ENCODE peak calls at places on chromosomes 13 and 19, in eight cellular contexts. T is heart right ventricle, Z is mucosa of descending colon, D is AG04450, B is uterus, S is AG04449, E is lung, I is breast epithelium. V is an unnamed sample.

GRCh38 chr19:14004619-14005380 is 1.3 kb downstream of the RFX1 start:
- DNase-seq in B (no peak), S (no peak), Z (peak; percentile 67), I (no peak), D (no peak), T (peak; percentile 60), E (peak; percentile 61), V (no peak)

GRCh38 chr13:110263906-110264305 is 43.1 kb downstream of the COL4A1 start:
- DNase-seq in T (no peak), B (peak; percentile 71), D (no peak), Z (peak; percentile 59), I (no peak), E (no peak), S (no peak), V (no peak)

GRCh38 chr19:48540110-48540509 is 11.9 kb upstream of the SULT2B1 start:
- DNase-seq in D (no peak), B (no peak), E (no peak), Z (no peak), S (no peak), T (no peak), I (no peak), V (no peak)

GRCh38 chr13:112733661-112734379 is 44.0 kb downstream of the ATP11A start:
- DNase-seq in D (no peak), S (no peak), I (no peak), Z (no peak), E (no peak), B (no peak), T (no peak), V (no peak)

GRCh38 chr19:28037186-28037585 is 1175.8 kb downstream of the UQCRFS1 start:
- DNase-seq in S (no peak), T (no peak), B (no peak), I (no peak), D (no peak), E (no peak), Z (no peak), V (no peak)

GRCh38 chr13:88188986-88189385 is 517.8 kb downstream of the SLITRK5 start:
- DNase-seq in B (no peak), S (no peak), T (no peak), D (no peak), Z (no peak), I (no peak), E (no peak), V (no peak)

GRCh38 chr13:76719955-76720354 is 166.2 kb downstream of the KCTD12 start:
- DNase-seq in Z (no peak), D (no peak), T (no peak), E (no peak), S (no peak), I (no peak), B (no peak), V (no peak)

GRCh38 chr19:16118489-16119033 is 6.9 kb downstream of the RAB8A start:
- DNase-seq in B (no peak), T (no peak), Z (no peak), E (no peak), S (no peak), I (no peak), D (no peak), V (no peak)

GRCh38 chr19:34350161-34350561 is 14.8 kb upstream of the GPI start:
- DNase-seq in B (no peak), S (no peak), T (no peak), Z (no peak), E (no peak), I (no peak), D (no peak), V (no peak)

GRCh38 chr19:39407394-39407643 is 672 bp downstream of the ZFP36 start:
- DNase-seq in T (no peak), E (peak; percentile 56), I (no peak), D (no peak), Z (no peak), S (no peak), B (no peak), V (no peak)

GRCh38 chr13:49457221-49457620 is 13.1 kb downstream of the SETDB2 start:
- DNase-seq in E (no peak), I (no peak), S (no peak), Z (no peak), D (no peak), T (no peak), B (no peak), V (no peak)

GRCh38 chr19:57099199-57099661 is 20.6 kb upstream of the USP29 start:
- DNase-seq in I (peak; percentile 61), E (peak; percentile 54), Z (peak; percentile 57), S (no peak), B (peak; percentile 61), D (no peak), T (peak; percentile 75), V (no peak)

GRCh38 chr19:57106646-57107235 is 13.0 kb upstream of the USP29 start:
- DNase-seq in B (no peak), S (no peak), E (no peak), D (no peak), T (no peak), I (no peak), Z (no peak), V (no peak)

GRCh38 chr19:57105976-57106610 is 13.7 kb upstream of the USP29 start:
- DNase-seq in Z (no peak), D (no peak), B (no peak), E (no peak), S (no peak), T (no peak), I (no peak), V (no peak)

GRCh38 chr19:57103573-57104277 is 16.1 kb upstream of the USP29 start:
- DNase-seq in T (peak; percentile 39), S (no peak), Z (peak; percentile 49), I (no peak), E (peak; percentile 56), D (no peak), B (peak; percentile 59), V (no peak)
- H3K4me3 ChIP-seq in T (no peak overlapping the region), S (no peak overlapping the region), Z (no peak overlapping the region), I (peak overlapping the region; percentile 15), E (no peak overlapping the region), D (no peak overlapping the region), B (no peak overlapping the region), V (peak overlapping the region; percentile 18)

DNA sequence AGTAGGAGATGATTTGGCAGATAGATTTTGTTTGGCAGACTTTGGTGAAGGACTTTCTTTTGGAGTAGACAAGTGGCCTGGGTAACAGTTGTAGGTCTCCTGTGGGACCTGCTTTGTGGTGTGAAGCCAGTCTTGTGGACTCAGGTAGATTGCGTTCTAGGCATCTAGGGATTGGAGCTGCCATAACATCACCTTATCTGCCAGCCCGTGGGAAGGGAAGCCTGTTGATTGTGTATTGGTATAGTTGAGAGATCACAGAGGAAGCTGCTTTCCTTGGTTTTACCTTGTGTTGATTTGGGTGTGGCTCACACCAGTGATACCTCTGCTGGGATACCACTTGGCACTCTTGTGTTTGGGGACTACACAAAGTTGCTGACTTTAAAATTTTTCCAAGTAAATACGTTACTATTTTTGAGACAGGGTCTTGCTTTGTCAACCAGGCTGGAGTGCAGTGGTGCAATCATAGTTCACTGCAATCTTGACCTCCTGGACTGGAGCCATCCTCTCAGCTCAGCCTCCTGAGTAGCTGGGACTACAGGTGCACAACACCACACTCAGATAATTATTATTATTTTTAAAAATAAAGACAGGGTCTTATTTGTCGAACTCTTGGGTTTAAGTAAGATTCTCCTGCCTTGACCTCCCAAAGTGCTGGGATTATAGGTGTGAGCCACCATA is 7.8 kb downstream of the HNRNPM start:
- DNase-seq in D (no peak), I (no peak), T (no peak), Z (no peak), S (no peak), B (no peak), E (no peak), V (no peak)
- H3K4me3 ChIP-seq in D (no peak overlapping the region), I (no peak overlapping the region), T (no peak overlapping the region), Z (no peak overlapping the region), S (no peak overlapping the region), B (no peak overlapping the region), E (no peak overlapping the region), V (no peak overlapping the region)

DNA sequence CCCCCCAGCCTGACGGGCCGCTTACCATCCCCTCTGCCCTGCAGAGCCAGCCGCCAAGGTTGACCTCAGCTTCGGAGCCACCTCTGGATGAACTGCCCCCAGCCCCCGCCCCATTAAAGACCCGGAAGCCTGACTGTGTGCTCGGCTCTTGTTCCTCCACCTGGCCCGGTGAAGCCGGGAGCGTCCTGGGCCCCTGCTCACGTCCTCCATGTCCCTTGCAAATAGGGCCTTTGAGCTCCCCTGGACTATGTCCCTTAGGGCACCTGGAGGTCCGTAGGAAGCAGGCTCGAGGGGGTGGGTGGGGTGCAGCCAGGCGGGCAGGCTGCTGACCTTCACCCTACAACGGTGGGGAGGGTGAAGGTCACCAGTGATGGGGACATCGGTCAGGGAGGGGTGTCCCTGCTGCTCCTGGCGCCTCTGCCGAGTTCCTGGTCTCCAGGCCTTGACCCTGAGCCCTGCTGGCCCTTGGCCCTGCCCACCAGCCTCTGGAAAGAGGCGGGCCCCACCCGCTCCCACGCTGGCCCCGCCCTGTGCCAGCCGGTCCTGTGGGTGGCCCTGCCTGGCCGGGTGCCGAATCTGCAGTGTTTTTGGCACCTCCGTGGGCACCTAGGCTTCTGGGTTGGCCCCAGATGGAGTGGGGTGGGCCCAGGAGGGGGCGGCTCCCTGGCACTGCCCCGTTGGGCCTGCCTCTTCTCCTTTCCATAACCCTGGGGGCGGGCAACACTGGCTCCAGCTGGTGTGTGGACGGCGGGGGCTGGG is 3.3 kb downstream of the ATP5F1D start:
- DNase-seq in D (no peak), B (peak; percentile 57), E (peak; percentile 77), S (no peak), T (peak; percentile 87), Z (peak; percentile 88), I (no peak), V (no peak)
- H3K4me3 ChIP-seq in D (peak overlapping the region; percentile 22), B (no peak overlapping the region), E (no peak overlapping the region), S (no peak overlapping the region), T (no peak overlapping the region), Z (no peak overlapping the region), I (peak overlapping the region; percentile 26), V (no peak overlapping the region)

GRCh38 chr19:38228005-38228377 is 4.0 kb upstream of the DPF1 start:
- DNase-seq in D (no peak), T (no peak), S (no peak), B (no peak), E (no peak), Z (no peak), I (no peak), V (no peak)
- H3K4me3 ChIP-seq in D (no peak overlapping the region), T (no peak overlapping the region), S (peak overlapping the region; percentile 8), B (no peak overlapping the region), E (no peak overlapping the region), Z (no peak overlapping the region), I (no peak overlapping the region), V (no peak overlapping the region)

GRCh38 chr13:31881495-31881882 is 142.2 kb downstream of the RXFP2 start:
- DNase-seq in B (no peak), S (no peak), I (no peak), E (no peak), Z (no peak), T (no peak), D (no peak), V (no peak)

GRCh38 chr13:31882794-31883193 is 143.5 kb downstream of the RXFP2 start:
- DNase-seq in S (no peak), D (no peak), B (no peak), T (no peak), Z (no peak), I (no peak), E (no peak), V (no peak)

GRCh38 chr13:31878495-31878894 is 139.2 kb downstream of the RXFP2 start:
- DNase-seq in Z (no peak), B (no peak), I (no peak), D (no peak), S (no peak), T (no peak), E (no peak), V (no peak)

GRCh38 chr13:31878955-31879354 is 139.6 kb downstream of the RXFP2 start:
- DNase-seq in E (no peak), S (no peak), Z (no peak), D (no peak), B (no peak), T (no peak), I (no peak), V (no peak)

GRCh38 chr13:31880849-31881494 is 141.6 kb downstream of the RXFP2 start:
- DNase-seq in Z (no peak), I (no peak), S (no peak), B (no peak), T (no peak), D (no peak), E (no peak), V (no peak)
- H3K4me3 ChIP-seq in Z (no peak overlapping the region), I (no peak overlapping the region), S (no peak overlapping the region), B (no peak overlapping the region), T (no peak overlapping the region), D (no peak overlapping the region), E (no peak overlapping the region), V (no peak overlapping the region)